ENCODE peak calls at places on chromosomes 2 and 18, in five cellular contexts. U is astrocyte of the spinal cord, K is GM12865, H is AG09309, J is GM23248. D is an unnamed sample.

GRCh38 chr2:19971691-19972090 is 18.2 kb downstream of the WDR35 start:
- DNase-seq in U (no peak), H (no peak), K (no peak), J (no peak), D (peak)

GRCh38 chr18:59196161-59196560 is 23.8 kb upstream of the GRP start:
- DNase-seq in J (no peak), K (no peak), U (no peak), H (no peak), D (no peak)

GRCh38 chr18:39685303-39685902 is 2119.8 kb upstream of the CELF4 start:
- DNase-seq in H (no peak), K (no peak), J (no peak), U (no peak), D (no peak)

GRCh38 chr2:137888845-137889244 is 75.4 kb upstream of the HNMT start:
- DNase-seq in J (peak), K (peak), H (no peak), U (peak), D (no peak)

GRCh38 chr2:237631029-237631785 is 3.8 kb downstream of the LRRFIP1 start:
- DNase-seq in H (no peak), U (no peak), K (no peak), J (peak), D (no peak)

GRCh38 chr2:44170337-44170736 is 1.7 kb downstream of the PPM1B start:
- DNase-seq in U (peak), H (peak), K (no peak), J (peak), D (peak)

GRCh38 chr18:74990563-74991081 is 218.3 kb downstream of the PTGR3 start:
- DNase-seq in U (peak), J (no peak), K (no peak), H (no peak), D (no peak)

GRCh38 chr2:159208449-159208848 is 78.1 kb downstream of the WDSUB1 start:
- DNase-seq in H (no peak), J (no peak), U (no peak), K (no peak), D (no peak)

GRCh38 chr2:127421116-127421800 is 3.0 kb downstream of the PROC start:
- DNase-seq in H (no peak), U (no peak), K (no peak), J (no peak), D (no peak)

GRCh38 chr2:127423476-127423840 is 5.2 kb downstream of the PROC start:
- DNase-seq in H (no peak), U (no peak), J (no peak), K (no peak), D (no peak)

GRCh38 chr2:127420039-127420864 is 2.0 kb downstream of the PROC start:
- DNase-seq in H (no peak), K (no peak), U (no peak), J (no peak), D (no peak)

GRCh38 chr2:127422631-127423475 is 4.6 kb downstream of the PROC start:
- DNase-seq in H (no peak), U (no peak), K (no peak), J (peak), D (no peak)

DNA sequence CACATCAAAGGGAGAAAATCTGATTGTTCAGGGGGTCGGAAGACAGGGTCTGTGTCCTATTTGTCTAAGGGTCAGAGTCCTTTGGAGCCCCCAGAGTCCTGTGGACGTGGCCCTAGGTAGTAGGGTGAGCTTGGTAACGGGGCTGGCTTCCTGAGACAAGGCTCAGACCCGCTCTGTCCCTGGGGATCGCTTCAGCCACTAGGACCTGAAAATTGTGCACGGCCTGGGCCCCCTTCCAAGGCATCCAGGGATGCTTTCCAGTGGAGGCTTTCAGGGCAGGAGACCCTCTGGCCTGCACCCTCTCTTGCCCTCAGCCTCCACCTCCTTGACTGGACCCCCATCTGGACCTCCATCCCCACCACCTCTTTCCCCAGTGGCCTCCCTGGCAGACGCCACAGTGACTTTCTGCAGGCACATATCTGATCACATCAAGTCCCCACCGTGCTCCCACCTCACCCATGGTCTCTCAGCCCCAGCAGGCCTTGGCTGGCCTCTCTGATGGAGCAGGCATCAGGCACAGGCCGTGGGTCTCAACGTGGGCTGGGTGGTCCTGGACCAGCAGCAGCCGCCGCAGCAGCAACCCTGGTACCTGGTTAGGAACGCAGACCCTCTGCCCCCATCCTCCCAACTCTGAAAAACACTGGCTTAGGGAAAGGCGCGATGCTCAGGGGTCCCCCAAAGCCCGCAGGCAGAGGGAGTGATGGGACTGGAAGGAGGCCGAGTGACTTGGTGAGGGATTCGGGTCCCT is 3.8 kb downstream of the PROC start:
- DNase-seq in H (no peak), U (no peak), K (no peak), J (no peak), D (no peak)
- H3K4me3 ChIP-seq in H (no peak), U (no peak), K (no peak), J (no peak), D (no peak)

DNA sequence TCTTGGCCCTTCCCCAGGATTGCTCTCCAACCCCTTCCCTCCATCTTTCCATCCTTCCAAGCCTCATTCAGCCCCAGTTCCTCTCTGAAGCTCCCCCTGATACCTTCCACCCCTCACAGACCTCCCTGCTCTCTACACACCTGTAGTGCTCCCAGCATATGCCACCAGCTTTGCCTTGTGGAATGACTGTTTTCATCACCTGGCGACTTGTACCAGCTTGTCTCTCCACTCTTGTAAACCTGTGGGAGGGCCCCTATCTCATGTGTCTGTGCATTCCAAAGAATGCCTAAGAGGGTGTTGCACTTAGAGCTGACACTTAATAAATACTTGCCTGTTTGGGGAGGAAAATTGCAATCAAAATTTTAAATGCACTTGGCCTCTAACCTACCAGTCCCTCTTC is 198.7 kb downstream of the BCL11A start:
- DNase-seq in K (no peak), U (no peak), J (no peak), H (no peak), D (no peak)
- H3K4me3 ChIP-seq in K (no peak), U (no peak), J (no peak), H (no peak), D (no peak)

GRCh38 chr2:66576381-66577330 is 141.7 kb downstream of the MEIS1 start:
- DNase-seq in H (no peak), J (peak), K (no peak), U (peak), D (no peak)
- H3K4me3 ChIP-seq in H (peak), J (peak), K (no peak), U (peak), D (peak)

GRCh38 chr18:35490894-35491688 is 6.7 kb downstream of the INO80C start:
- DNase-seq in H (no peak), K (no peak), U (peak), J (no peak), D (no peak)
- H3K4me3 ChIP-seq in H (no peak), K (no peak), U (no peak), J (no peak), D (no peak)

GRCh38 chr18:55780591-55781071 is 192.6 kb upstream of the TCF4 start:
- DNase-seq in J (peak), H (no peak), K (no peak), U (peak), D (no peak)

GRCh38 chr18:55779711-55780590 is 192.0 kb upstream of the TCF4 start:
- DNase-seq in K (peak), H (no peak), U (peak), J (peak), D (no peak)

GRCh38 chr18:55779461-55779710 is 191.4 kb upstream of the TCF4 start:
- DNase-seq in J (peak), U (no peak), H (no peak), K (peak), D (no peak)

GRCh38 chr18:55783921-55784320 is 195.9 kb upstream of the TCF4 start:
- DNase-seq in U (no peak), J (no peak), K (no peak), H (no peak), D (no peak)

GRCh38 chr18:55781481-55781957 is 193.5 kb upstream of the TCF4 start:
- DNase-seq in H (no peak), J (peak), K (peak), U (peak), D (no peak)
- H3K4me3 ChIP-seq in H (no peak), J (no peak), K (no peak), U (no peak), D (no peak)

GRCh38 chr2:232927041-232927792 is 57.2 kb downstream of the SNORC start:
- DNase-seq in J (peak), K (no peak), H (no peak), U (no peak), D (no peak)

GRCh38 chr2:232929303-232930123 is 59.4 kb downstream of the SNORC start:
- DNase-seq in H (no peak), J (no peak), U (no peak), K (no peak), D (no peak)

GRCh38 chr2:232928564-232929302 is 58.7 kb downstream of the SNORC start:
- DNase-seq in J (no peak), K (no peak), U (no peak), H (no peak), D (no peak)

GRCh38 chr2:232926448-232927040 is 56.5 kb downstream of the SNORC start:
- DNase-seq in U (no peak), H (no peak), K (no peak), J (no peak), D (no peak)

GRCh38 chr2:232927793-232928563 is 57.9 kb downstream of the SNORC start:
- DNase-seq in K (no peak), H (no peak), J (peak), U (no peak), D (no peak)
- H3K4me3 ChIP-seq in K (no peak), H (peak), J (peak), U (no peak), D (no peak)

DNA sequence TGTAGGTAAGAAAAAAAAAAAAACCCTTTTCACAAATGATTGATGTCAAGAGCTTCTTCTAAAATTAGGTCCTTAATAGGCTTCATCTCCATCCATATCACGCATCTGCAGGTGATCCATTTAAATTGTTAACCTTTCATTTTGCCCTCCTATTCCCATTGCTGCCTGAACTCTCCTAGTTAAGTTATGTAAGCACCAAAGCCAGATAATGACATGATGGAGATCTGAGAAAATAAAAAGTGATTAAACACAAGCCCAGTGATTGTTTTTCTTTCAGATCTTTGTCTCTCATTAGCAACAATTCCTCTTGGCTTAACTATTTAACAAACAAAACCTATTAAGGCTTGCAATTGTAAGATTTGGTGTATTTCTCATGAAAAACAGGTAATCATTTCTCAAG is 20.0 kb downstream of the LANCL1 start:
- DNase-seq in U (no peak), J (no peak), K (no peak), H (no peak), D (no peak)
- H3K4me3 ChIP-seq in U (no peak), J (no peak), K (no peak), H (no peak), D (no peak)

GRCh38 chr2:127343277-127343676 is 44.5 kb downstream of the MAP3K2 start:
- DNase-seq in K (no peak), U (no peak), H (no peak), J (no peak), D (no peak)
- H3K4me3 ChIP-seq in K (no peak), U (no peak), H (no peak), J (no peak), D (no peak)

GRCh38 chr18:35585608-35586007 is 4.1 kb downstream of the GALNT1 start:
- DNase-seq in H (no peak), J (no peak), U (no peak), K (no peak), D (no peak)

GRCh38 chr18:35580748-35581534 is 599 bp upstream of the GALNT1 start:
- DNase-seq in J (peak), H (no peak), U (peak), K (peak), D (peak)

GRCh38 chr18:35582310-35582682 is 756 bp downstream of the GALNT1 start:
- DNase-seq in K (peak), J (peak), H (no peak), U (no peak), D (no peak)

GRCh38 chr18:35581555-35582309 is at the start of gene GALNT1:
- DNase-seq in J (peak), K (peak), U (no peak), H (no peak), D (no peak)

DNA sequence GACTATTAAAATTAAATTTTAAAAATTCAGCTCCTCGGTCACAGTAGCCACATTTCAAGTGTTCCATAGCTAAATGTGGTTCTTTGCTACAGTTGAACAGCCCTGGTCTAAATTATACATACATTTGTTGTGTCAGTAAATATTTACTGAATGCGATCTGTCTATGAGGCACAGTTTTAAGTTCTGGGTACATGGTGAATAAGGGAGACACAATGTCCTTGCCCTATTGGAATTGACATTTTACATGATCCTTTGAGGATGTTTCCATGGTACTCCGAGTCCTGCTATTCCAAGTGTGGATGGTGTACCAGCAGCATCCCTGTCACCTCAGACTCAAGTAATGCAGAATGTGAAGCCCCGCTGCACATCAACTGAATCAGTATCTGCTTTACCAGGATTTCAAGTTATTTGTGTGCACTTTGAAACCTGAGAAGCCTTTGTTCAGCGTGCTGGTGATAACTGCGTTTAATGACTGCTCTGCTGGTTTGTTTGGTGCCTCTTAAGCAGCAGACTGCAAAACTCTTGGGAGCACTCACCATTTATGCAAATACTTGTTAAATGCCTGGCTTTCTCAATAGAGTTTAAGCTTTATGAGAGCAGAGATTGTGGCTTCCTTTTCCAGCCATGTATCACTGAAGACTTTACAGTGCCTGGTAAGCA is 1.5 kb downstream of the GALNT1 start:
- DNase-seq in H (no peak), J (peak), K (peak), U (peak), D (peak)
- H3K4me3 ChIP-seq in H (no peak), J (peak), K (no peak), U (peak), D (peak)

D was measured in retinal pigment epithelial cell.